ENCODE peak calls at places on chromosome 4, in five cellular contexts. J is NT2/D1, B is SK-N-SH, F is spleen, H is GM23248. T is an unnamed sample.

GRCh38 chr4:146245246-146245645 is 30.9 kb downstream of the REELD1 start:
- DNase-seq in J (no peak), B (no peak), F (no peak), H (peak; percentile 57), T (no peak)

GRCh38 chr4:1345905-1346780 is 865 bp upstream of the UVSSA start:
- DNase-seq in J (peak; percentile 49), B (peak; percentile 85), F (peak; percentile 90), H (peak; percentile 69), T (peak; percentile 89)

GRCh38 chr4:40718571-40718970 is 31.2 kb upstream of the NSUN7 start:
- DNase-seq in J (no peak), B (no peak), F (no peak), H (no peak), T (peak; percentile 39)

GRCh38 chr4:145920205-145920604 is 18.4 kb downstream of the ZNF827 start:
- DNase-seq in J (no peak), B (no peak), F (no peak), H (peak; percentile 97), T (no peak)

GRCh38 chr4:140947507-140947906 is 185.8 kb downstream of the RNF150 start:
- DNase-seq in J (no peak), B (peak; percentile 22), F (no peak), H (no peak), T (no peak)

GRCh38 chr4:111399523-111400135 is 745.6 kb upstream of the FAM241A start:
- DNase-seq in J (no peak), B (no peak), F (no peak), H (peak; percentile 51), T (no peak)

GRCh38 chr4:175935016-175935661 is 123.1 kb upstream of the GPM6A start:
- DNase-seq in J (no peak), B (no peak), F (no peak), H (no peak), T (peak; percentile 8)

GRCh38 chr4:73822389-73822788 is 14.1 kb upstream of the CXCL6 start:
- DNase-seq in J (no peak), B (no peak), F (no peak), H (peak; percentile 46), T (no peak)

GRCh38 chr4:46179356-46179755 is 55.5 kb upstream of the GABRG1 start:
- DNase-seq in J (no peak), B (no peak), F (no peak), H (no peak), T (no peak)

GRCh38 chr4:2402053-2402452 is 16.4 kb downstream of the ZFYVE28 start:
- DNase-seq in J (peak; percentile 86), B (peak; percentile 87), F (no peak), H (peak; percentile 54), T (peak; percentile 95)

GRCh38 chr4:2400841-2401609 is 17.4 kb downstream of the ZFYVE28 start:
- DNase-seq in J (no peak), B (no peak), F (no peak), H (no peak), T (peak; percentile 72)

GRCh38 chr4:2402941-2403340 is 15.5 kb downstream of the ZFYVE28 start:
- DNase-seq in J (no peak), B (no peak), F (no peak), H (no peak), T (no peak)

GRCh38 chr4:2402453-2402852 is 16.0 kb downstream of the ZFYVE28 start:
- DNase-seq in J (no peak), B (no peak), F (no peak), H (no peak), T (no peak)

DNA sequence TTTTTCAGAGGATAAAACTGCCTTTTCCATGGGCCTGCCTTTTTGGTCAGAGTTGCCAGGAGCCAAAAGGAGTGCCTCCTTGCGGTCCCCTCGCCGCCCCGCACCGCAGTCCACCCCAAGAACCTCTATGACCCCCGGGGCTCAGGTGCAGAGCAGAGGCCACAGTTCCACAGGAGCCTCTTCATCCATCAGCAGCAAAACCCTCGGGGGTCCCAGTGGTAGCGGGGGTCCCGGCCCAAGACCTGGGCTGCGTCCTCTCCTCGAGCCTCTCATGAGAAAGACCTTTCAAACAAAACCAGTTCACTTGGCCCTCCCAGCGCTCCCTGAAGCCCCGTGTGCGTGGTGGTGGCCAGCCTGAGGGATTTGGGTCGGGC is 16.8 kb downstream of the ZFYVE28 start:
- DNase-seq in J (no peak), B (no peak), F (no peak), H (no peak), T (no peak)
- H3K4me3 ChIP-seq in J (no peak overlapping the region), B (no peak overlapping the region), F (peak overlapping the region; percentile 61), H (peak overlapping the region; percentile 58), T (peak overlapping the region; percentile 15)

GRCh38 chr4:7128651-7129050 is 60.8 kb upstream of the GRPEL1 start:
- DNase-seq in J (no peak), B (no peak), F (no peak), H (no peak), T (no peak)
- H3K36me3 ChIP-seq in J (no peaks in the 10 kb centered on the region), B (no peaks in the 10 kb centered on the region), F (no peaks in the 10 kb centered on the region), H (no peaks in the 10 kb centered on the region), T (no peaks in the 10 kb centered on the region)

DNA sequence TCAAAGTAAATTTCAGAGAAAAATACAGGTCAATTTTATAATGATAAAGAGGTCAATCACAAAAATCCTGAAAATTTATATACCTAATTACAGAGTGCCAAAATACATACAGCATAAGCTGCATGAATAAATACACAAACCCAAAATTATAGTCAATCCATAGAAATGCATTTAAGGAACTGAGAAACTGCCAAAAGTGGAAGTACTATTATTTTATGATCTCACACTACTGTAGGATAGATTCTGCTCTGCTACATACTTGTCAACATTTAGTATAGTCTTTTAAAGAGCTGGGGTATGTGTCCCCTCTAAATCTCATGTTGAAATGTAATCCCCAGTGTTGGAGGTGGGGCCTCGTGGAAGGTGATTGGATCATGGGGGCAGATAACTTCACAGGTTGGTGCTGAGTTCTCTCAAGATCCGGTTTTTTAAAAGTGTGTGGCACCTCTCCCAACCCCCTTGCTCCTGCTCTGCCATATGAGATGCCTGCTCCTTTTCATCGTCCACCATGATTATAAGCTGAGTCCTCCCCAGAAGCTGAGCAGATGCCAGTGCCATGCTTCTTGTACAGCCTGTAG is 31.8 kb downstream of the CHIC2 start:
- DNase-seq in J (no peak), B (no peak), F (no peak), H (no peak), T (no peak)
- H3K4me3 ChIP-seq in J (no peak overlapping the region), B (no peak overlapping the region), F (no peak overlapping the region), H (no peak overlapping the region), T (peak overlapping the region; percentile 1)

DNA sequence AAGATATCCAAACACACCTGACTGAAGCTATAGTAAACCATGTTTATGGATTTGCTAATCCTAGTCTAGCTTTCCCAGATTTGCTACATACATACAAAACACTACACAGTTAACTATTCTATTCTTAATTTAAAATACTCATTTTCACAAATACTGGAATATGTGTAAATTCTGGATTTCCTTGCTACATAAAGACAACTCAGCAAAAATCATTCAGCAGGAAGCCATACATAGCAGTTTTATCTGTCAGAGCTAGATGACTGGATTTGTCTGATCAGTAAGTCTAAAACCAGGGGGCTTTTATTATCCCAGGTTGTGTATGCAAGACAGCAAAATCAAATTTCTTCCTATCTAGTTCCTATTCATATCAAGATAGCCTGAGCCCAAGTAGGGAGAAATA is 98.1 kb downstream of the CNOT6L start:
- DNase-seq in J (no peak), B (no peak), F (no peak), H (no peak), T (no peak)
- H3K36me3 ChIP-seq in J (no peaks in the 10 kb centered on the region), B (peaks cover 27% of the 10 kb centered on the region), F (peaks cover 35% of the 10 kb centered on the region), H (peaks cover 19% of the 10 kb centered on the region), T (no peaks in the 10 kb centered on the region)

DNA sequence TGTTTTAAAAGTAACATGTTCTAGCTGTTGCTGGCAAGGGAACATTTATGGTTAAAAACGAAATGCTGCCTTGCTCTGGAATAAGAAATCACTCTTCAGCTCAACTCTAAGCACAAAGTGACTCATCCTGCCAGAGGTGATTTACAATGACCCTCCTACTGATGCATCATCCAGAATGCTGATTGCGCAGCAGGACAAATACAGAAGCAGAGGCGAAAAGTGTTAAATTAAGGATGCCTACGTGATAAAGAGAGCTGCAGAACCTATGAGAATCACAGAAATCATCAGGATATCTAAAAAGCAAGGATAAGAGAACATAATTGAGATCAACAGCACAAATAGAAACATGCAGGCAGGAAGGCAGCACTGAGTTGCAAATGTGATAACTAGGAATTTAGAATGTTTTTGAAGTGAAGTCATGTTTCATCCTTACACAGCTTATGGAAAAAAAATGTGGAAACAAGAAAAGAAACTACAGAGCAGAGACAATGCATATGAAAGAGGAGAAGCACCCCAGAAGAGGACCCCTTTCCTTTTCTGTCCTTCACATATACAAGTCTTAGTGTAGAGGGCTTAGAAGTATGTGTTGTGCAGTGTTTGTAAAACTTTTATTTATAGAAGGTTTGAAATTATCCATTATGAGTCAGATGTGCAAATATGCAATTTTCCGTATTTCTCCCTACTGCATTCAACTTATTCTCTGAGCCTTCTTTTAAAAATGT is 188.4 kb downstream of the SLC7A11 start:
- DNase-seq in J (no peak), B (peak; percentile 46), F (no peak), H (peak; percentile 95), T (peak; percentile 32)
- H3K4me3 ChIP-seq in J (no peak overlapping the region), B (peak overlapping the region; percentile 53), F (no peak overlapping the region), H (peak overlapping the region; percentile 62), T (no peak overlapping the region)

GRCh38 chr4:5814421-5814820 is 78.5 kb downstream of the CRMP1 start:
- DNase-seq in J (no peak), B (no peak), F (peak; percentile 69), H (no peak), T (no peak)
- H3K36me3 ChIP-seq in J (peaks cover 87% of the 10 kb centered on the region), B (peaks cover 4% of the 10 kb centered on the region), F (no peaks in the 10 kb centered on the region), H (peaks cover 24% of the 10 kb centered on the region), T (peaks cover 7% of the 10 kb centered on the region)